ENCODE peak calls at places on chromosomes 5 and 9, in six cellular contexts. F is HFF-Myc, T is pancreas, V is fibroblast of the aortic adventitia, I is NB4, J is colonic mucosa. E is an unnamed sample.

GRCh38 chr9:113910036-113910639 is 34.0 kb downstream of the ZNF618 start:
- DNase-seq in F (no peak), T (peak; percentile 90), V (no peak), I (no peak), J (no peak), E (no peak)

GRCh38 chr5:87541033-87541432 is 128.3 kb upstream of the CCNH start:
- DNase-seq in F (no peak), T (peak; percentile 39), V (peak; percentile 51), I (peak; percentile 8), J (peak; percentile 55), E (peak; percentile 12)

GRCh38 chr5:93035194-93035593 is 545.8 kb downstream of the NR2F1-AS1 start:
- DNase-seq in F (no peak), T (no peak), V (no peak), I (no peak), J (no peak), E (peak; percentile 44)

GRCh38 chr9:107486674-107487520 is 2.7 kb downstream of the KLF4 start:
- DNase-seq in F (no peak), T (no peak), V (peak; percentile 40), I (no peak), J (peak; percentile 50), E (no peak)

GRCh38 chr9:115593587-115594091 is 475.7 kb upstream of the TNC start:
- DNase-seq in F (no peak), T (peak; percentile 19), V (peak; percentile 83), I (peak; percentile 32), J (no peak), E (peak; percentile 78)

GRCh38 chr5:159874308-159874707 is 42.0 kb upstream of the ADRA1B start:
- DNase-seq in F (no peak), T (no peak), V (no peak), I (no peak), J (no peak), E (no peak)

GRCh38 chr5:54460181-54460919 is 4.9 kb downstream of the HSPB3 start:
- DNase-seq in F (no peak), T (no peak), V (peak; percentile 37), I (no peak), J (no peak), E (peak; percentile 43)

GRCh38 chr5:76765249-76765648 is 49.3 kb downstream of the F2R start:
- DNase-seq in F (peak; percentile 37), T (no peak), V (peak; percentile 85), I (no peak), J (no peak), E (peak; percentile 67)

GRCh38 chr9:36040271-36040925 is 3.7 kb downstream of the RECK start:
- DNase-seq in F (no peak), T (no peak), V (peak; percentile 83), I (no peak), J (no peak), E (peak; percentile 69)

GRCh38 chr5:112724901-112725300 is 12.8 kb upstream of the APC start:
- DNase-seq in F (no peak), T (no peak), V (no peak), I (no peak), J (no peak), E (no peak)

GRCh38 chr9:14323083-14323968 is 9.4 kb upstream of the NFIB start:
- DNase-seq in F (no peak), T (no peak), V (peak; percentile 28), I (no peak), J (no peak), E (no peak)

GRCh38 chr9:14322211-14323082 is 8.5 kb upstream of the NFIB start:
- DNase-seq in F (no peak), T (peak; percentile 93), V (peak; percentile 94), I (peak; percentile 97), J (peak; percentile 95), E (peak; percentile 90)

GRCh38 chr9:14321517-14322125 is 7.7 kb upstream of the NFIB start:
- DNase-seq in F (no peak), T (no peak), V (peak; percentile 70), I (no peak), J (no peak), E (no peak)

GRCh38 chr9:14326264-14326826 is 12.4 kb upstream of the NFIB start:
- DNase-seq in F (no peak), T (no peak), V (peak; percentile 79), I (peak; percentile 24), J (no peak), E (peak; percentile 55)

DNA sequence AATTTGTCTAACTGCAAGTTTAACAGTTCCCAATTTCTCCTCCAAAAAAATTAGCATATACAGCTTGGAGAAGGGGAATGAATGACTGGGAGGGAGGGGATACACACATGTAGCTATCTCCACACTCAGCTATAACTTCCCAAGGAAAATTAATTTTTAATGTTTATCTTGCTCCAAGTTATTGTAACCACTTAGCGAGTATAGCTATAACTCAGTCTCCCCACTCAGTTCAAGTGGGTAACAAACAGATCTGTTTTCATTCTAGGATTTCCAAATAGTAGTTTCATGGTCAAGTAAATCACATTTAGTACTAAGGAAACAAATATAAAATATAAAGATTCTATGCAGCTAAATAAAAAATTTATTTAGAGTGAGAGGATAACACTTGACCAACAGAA is 10.0 kb upstream of the NFIB start:
- DNase-seq in F (no peak), T (no peak), V (no peak), I (no peak), J (no peak), E (no peak)
- H3K4me3 ChIP-seq in F (no peak overlapping the region), T (no peak overlapping the region), V (no peak overlapping the region), I (no peak overlapping the region), J (no peak overlapping the region), E (no peak overlapping the region)

DNA sequence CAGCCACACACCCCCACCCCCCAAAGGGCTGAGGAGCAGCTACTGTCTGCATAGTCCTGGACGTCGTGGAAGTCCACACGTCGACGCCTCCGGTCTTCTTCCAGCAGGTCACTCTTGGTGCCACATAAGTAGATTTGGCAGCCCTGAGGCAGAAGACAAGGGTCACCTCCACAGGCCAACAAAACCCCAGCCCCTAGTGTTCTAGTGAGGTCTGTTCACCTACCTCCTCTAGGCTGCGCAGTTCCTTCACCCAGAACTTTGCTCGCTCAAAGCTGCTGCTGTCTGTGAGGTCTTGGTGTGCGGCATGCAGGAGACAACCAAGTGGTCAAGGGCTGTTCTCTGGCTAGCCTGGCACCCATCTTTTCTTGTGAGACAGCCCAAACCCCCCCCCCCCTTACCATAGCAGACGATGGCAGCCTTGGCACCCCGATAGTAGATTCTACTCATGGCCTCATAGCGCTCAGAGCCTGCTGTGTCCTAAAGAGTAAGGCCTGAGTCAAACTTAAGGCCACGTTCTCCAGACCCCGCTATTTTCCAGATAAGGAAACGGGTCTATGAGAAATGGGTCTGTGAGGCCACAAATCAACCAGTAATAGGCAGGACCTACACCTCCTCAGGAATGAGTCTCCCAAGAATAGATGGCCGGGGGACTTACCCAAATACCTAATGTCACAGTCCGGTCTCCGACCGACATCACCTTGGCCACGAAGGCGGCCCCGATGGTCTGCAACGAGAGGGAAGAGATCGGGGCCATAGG is 987 bp downstream of the RAB24 start:
- DNase-seq in F (no peak), T (peak; percentile 57), V (peak; percentile 26), I (peak; percentile 75), J (no peak), E (no peak)
- TF ChIP-seq CTCF in F (peak; percentile 5), T (no peak), V (no peak), I (peak; percentile 40), J (no peak), E (no peak)

GRCh38 chr5:174735498-174736350 is 11.3 kb downstream of the MSX2 start:
- DNase-seq in F (no peak), T (peak; percentile 41), V (no peak), I (no peak), J (no peak), E (peak; percentile 28)
- H3K4me3 ChIP-seq in F (no peak overlapping the region), T (no peak overlapping the region), V (no peak overlapping the region), I (no peak overlapping the region), J (no peak overlapping the region), E (peak overlapping the region; percentile 54)

DNA sequence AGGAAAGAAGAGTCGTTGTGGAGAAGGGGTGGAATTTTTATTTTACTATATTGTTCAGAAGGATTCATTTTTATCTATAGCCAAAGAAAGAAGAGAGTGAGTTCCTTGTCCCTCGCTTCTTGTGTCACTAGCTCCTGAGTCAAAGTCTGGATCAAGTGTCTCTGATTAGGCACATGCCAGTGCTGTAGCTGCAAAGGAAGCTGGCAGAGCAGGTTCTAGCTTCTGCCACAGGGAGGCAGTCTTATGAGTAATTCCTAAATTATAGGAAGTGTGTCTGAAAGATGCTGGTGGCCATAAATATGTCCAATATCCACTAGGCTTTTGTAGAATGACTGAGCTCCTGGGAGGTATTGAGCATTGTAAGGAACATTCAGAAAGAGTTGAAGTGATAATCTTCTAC is 84.7 kb downstream of the DOCK2 start:
- DNase-seq in F (no peak), T (no peak), V (no peak), I (peak; percentile 21), J (no peak), E (no peak)
- TF ChIP-seq CTCF in F (peak; percentile 11), T (no peak), V (no peak), I (peak; percentile 18), J (no peak), E (peak; percentile 8)

DNA sequence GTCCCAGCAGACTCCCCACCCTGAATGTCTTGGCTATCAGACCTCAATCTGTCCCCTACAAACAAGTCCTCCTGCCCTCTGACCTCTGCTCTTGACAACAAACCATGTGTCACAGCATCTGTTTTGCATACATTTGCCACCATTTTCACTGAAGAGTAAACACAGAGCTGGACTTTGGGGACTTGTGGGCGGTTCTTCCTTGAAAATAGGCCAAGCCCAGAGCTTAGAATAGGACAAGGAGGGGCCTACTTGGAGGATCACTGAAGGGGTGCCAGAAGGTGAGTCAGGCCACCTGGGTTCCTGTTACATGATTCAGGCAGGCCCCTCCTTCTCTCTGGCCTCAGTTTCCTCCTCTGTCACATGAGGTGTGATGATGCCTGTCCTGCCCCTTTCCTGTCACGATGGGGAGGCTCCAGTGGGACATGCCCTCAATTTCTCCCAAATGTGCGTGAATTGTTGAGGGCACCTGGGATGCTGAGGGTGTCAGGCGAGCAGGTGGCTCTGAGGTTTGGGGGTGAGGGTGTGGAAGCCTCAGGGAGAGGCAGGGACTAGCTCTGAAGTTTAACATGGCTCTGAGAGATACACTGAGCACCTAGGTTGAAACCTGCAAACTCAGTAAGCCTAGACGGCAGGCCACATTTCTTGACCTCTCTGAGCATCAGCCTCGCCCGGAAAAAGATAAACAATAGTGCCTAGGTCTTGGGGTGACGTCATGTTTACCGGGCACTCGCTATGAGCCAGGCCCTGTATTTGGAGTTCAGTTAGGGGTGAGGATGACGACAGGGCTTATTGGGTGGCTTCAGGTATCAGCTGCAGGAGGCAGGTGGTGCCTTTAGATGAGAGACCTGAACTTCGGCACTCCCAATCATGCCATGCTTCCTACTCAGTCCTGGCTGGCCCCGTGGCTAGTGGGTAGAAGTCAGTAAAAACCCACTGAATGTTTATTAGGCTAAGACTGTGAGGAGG is 107.6 kb upstream of the PITX1 start:
- DNase-seq in F (no peak), T (no peak), V (no peak), I (no peak), J (peak; percentile 58), E (no peak)
- H3K4me3 ChIP-seq in F (no peak overlapping the region), T (no peak overlapping the region), V (no peak overlapping the region), I (no peak overlapping the region), J (no peak overlapping the region), E (no peak overlapping the region)